ENCODE peak calls at places on chromosomes 12 and 14, in six cellular contexts. C is H1, P is fibroblast of mammary gland, G is HCT116, U is PC-3, W is mucosa of descending colon. Q is an unnamed sample.

GRCh38 chr12:115756271-115756670 is 521.2 kb downstream of the MED13L start:
- DNase-seq in W (no peak), G (no peak), P (no peak), C (no peak), U (peak; percentile 15), Q (no peak)

GRCh38 chr12:81212996-81213696 is 135.3 kb downstream of the ACSS3 start:
- DNase-seq in G (no peak), P (peak; percentile 10), U (no peak), W (no peak), C (no peak), Q (no peak)

GRCh38 chr12:79634957-79635471 is 55.8 kb downstream of the PAWR start:
- DNase-seq in G (no peak), U (no peak), P (peak; percentile 14), C (no peak), W (no peak), Q (peak; percentile 81)

GRCh38 chr14:68970096-68970612 is 8.9 kb downstream of the ACTN1 start:
- DNase-seq in G (no peak), C (no peak), U (no peak), P (no peak), W (no peak), Q (no peak)

GRCh38 chr14:65948302-65948701 is 535.8 kb downstream of the FUT8 start:
- DNase-seq in P (no peak), W (no peak), G (no peak), U (no peak), C (no peak), Q (no peak)

GRCh38 chr12:82326905-82327503 is 31.2 kb downstream of the CCDC59 start:
- DNase-seq in W (no peak), G (peak; percentile 19), C (no peak), U (peak; percentile 52), P (peak; percentile 47), Q (peak; percentile 29)

GRCh38 chr12:113066806-113067400 is 10.4 kb downstream of the DTX1 start:
- DNase-seq in U (no peak), G (no peak), W (no peak), C (no peak), P (no peak), Q (no peak)

GRCh38 chr14:102187044-102187443 is 47.3 kb downstream of the WDR20 start:
- DNase-seq in W (no peak), G (peak; percentile 41), P (peak; percentile 91), C (no peak), U (peak; percentile 65), Q (peak; percentile 82)

GRCh38 chr14:85607571-85608219 is 77.8 kb downstream of the FLRT2 start:
- DNase-seq in G (no peak), P (peak; percentile 96), W (no peak), U (peak; percentile 69), C (no peak), Q (peak; percentile 84)

GRCh38 chr14:95275507-95275906 is 44.2 kb downstream of the CLMN start:
- DNase-seq in U (no peak), C (no peak), W (no peak), P (no peak), G (no peak), Q (no peak)

GRCh38 chr14:99537399-99537798 is 56.2 kb downstream of the CCNK start:
- DNase-seq in C (no peak), G (no peak), P (peak; percentile 44), U (peak; percentile 74), W (no peak), Q (peak; percentile 62)

GRCh38 chr14:63735720-63736119 is 7.9 kb upstream of the SGPP1 start:
- DNase-seq in W (no peak), P (no peak), C (no peak), G (no peak), U (no peak), Q (no peak)

GRCh38 chr12:130493951-130494350 is 156.3 kb downstream of the PIWIL1 start:
- DNase-seq in P (no peak), G (no peak), C (no peak), U (no peak), W (no peak), Q (no peak)

GRCh38 chr14:61475316-61475715 is 153.9 kb downstream of the PRKCH start:
- DNase-seq in U (peak; percentile 89), G (peak; percentile 56), W (no peak), P (peak; percentile 83), C (no peak), Q (peak; percentile 56)

DNA sequence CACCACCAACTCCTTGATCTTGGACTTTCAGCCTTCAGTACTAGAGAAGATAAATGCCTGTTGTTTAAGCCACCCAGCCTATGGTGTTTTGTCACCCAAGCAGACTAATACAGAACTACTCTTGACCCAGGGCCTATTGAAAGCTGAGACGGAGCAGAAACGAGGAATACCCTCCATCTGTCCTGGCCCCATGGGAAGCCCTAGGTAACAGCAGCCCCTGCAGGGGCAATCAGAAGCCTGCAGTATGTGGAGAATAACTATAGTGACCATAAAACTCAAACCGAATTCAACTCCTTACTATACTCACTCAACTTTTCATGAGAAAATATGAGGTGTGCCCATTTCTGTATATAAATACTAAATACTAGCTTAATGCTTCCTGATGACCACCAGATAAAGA is 307.4 kb downstream of the NUAK1 start:
- DNase-seq in G (no peak), W (no peak), C (no peak), P (no peak), U (no peak), Q (no peak)
- TF ChIP-seq CTCF in G (no peak), W (no peak), C (peak; percentile 26), P (no peak), U (no peak), Q (no peak)

GRCh38 chr12:25364529-25365339 is 114.0 kb upstream of the KRAS start:
- DNase-seq in P (no peak), G (no peak), W (no peak), C (no peak), U (no peak), Q (no peak)

GRCh38 chr12:25366159-25366558 is 115.4 kb upstream of the KRAS start:
- DNase-seq in W (no peak), P (no peak), C (no peak), U (no peak), G (no peak), Q (no peak)

GRCh38 chr12:25372002-25372401 is 121.3 kb upstream of the KRAS start:
- DNase-seq in U (no peak), G (no peak), P (no peak), C (no peak), W (no peak), Q (no peak)

GRCh38 chr12:25365340-25365730 is 114.6 kb upstream of the KRAS start:
- DNase-seq in U (no peak), G (no peak), C (no peak), W (no peak), P (no peak), Q (no peak)

DNA sequence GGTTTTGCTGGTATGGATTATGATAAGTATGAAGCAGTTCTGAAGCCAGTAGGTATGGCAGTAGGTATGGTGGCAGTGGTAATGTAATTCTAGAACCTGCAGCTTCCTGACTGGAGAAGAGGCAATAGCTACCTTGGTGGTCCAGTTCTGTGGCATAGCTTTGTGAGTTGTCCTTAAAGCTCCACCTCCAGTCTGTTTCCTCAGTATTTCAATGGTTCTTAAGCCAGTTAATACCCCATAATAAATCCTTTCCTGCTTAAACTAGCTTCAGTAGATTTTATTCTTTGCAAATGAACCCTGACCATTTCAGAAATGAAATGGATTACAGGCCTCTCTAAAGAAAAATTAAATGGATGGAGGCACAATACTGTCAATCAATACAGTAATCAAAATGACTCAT is 117.8 kb upstream of the KRAS start:
- DNase-seq in C (no peak), P (no peak), W (no peak), U (no peak), G (no peak), Q (no peak)
- H3K4me3 ChIP-seq in C (no peak overlapping the region), P (no peak overlapping the region), W (no peak overlapping the region), U (no peak overlapping the region), G (no peak overlapping the region), Q (no peak overlapping the region)

GRCh38 chr12:3681595-3681921 is 71.4 kb downstream of the CRACR2A start:
- DNase-seq in U (no peak), C (no peak), G (no peak), W (no peak), P (no peak), Q (no peak)

GRCh38 chr12:3679831-3680230 is 73.1 kb downstream of the CRACR2A start:
- DNase-seq in C (peak; percentile 19), W (no peak), U (no peak), G (no peak), P (no peak), Q (no peak)

GRCh38 chr12:3683670-3684069 is 69.2 kb downstream of the CRACR2A start:
- DNase-seq in P (peak; percentile 76), U (peak; percentile 6), C (peak; percentile 24), W (no peak), G (no peak), Q (no peak)

GRCh38 chr12:3677609-3678008 is 75.3 kb downstream of the CRACR2A start:
- DNase-seq in P (no peak), W (no peak), G (no peak), U (no peak), C (peak; percentile 42), Q (no peak)

GRCh38 chr12:3680919-3681594 is 71.9 kb downstream of the CRACR2A start:
- DNase-seq in G (no peak), P (peak; percentile 30), W (peak; percentile 76), U (peak; percentile 10), C (peak; percentile 41), Q (no peak)
- TF ChIP-seq CTCF in G (no peak), P (no peak), W (no peak), U (no peak), C (peak; percentile 44), Q (no peak)

GRCh38 chr12:27575099-27575779 is 51.2 kb downstream of the PPFIBP1 start:
- DNase-seq in G (no peak), W (no peak), P (no peak), C (no peak), U (peak; percentile 46), Q (no peak)
- H3K4me3 ChIP-seq in G (no peak overlapping the region), W (no peak overlapping the region), P (no peak overlapping the region), C (no peak overlapping the region), U (peak overlapping the region; percentile 29), Q (no peak overlapping the region)

GRCh38 chr12:3901116-3901515 is 27.9 kb upstream of the PARP11 start:
- DNase-seq in G (no peak), W (no peak), U (no peak), C (no peak), P (no peak), Q (no peak)
- TF ChIP-seq CTCF in G (peak; percentile 51), W (no peak), U (no peak), C (no peak), P (no peak), Q (no peak)

DNA sequence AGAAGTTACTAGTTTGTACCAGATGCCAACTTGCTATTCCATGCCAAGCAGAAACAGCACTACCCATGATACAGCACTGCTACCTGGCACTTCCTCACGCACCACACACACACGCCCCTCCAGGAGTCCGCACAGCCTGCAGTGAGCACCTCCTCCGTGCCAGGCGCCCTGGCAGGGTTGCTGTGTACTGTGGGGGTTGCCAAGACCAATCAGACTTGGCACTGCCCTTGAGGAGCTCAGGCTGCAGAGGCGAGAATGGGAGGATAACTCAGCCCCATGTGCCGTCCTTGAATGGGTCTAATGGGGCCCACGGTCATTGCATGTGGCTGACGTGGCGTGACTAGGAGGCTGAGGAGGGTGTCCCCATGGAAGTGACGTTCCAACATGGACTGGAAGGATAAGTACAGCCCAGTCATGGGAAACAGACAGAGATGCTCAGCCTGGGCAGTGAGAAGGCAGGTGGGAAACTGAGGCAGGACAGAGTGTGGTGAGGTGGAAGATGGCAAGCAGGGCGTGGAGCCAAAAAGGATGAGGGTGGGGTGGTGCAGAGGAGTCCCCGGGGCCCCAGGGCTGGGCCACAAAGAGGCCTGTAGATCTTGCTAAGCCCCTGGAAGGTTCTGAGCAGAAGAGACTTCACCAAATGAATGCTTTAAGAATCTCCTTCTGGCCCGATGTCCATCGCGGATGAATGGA is 65.3 kb upstream of the C14orf180 start:
- DNase-seq in U (no peak), P (no peak), W (no peak), C (peak; percentile 24), G (no peak), Q (no peak)
- H3K4me3 ChIP-seq in U (no peak overlapping the region), P (no peak overlapping the region), W (no peak overlapping the region), C (no peak overlapping the region), G (no peak overlapping the region), Q (no peak overlapping the region)

Q was measured in astrocyte of the cerebellum.